ENCODE peak calls at places on chromosomes 4 and X, in ten cellular contexts. U, Y, W, A, J, M, S, K, L and H are unnamed samples.

GRCh38 chrX:139766545-139766983 is 58.6 kb upstream of the MCF2 start:
- DNase-seq in M (peak), Y (no peak), S (no peak), W (no peak), A (no peak), U (no peak), L (no peak), J (no peak), K (no peak), H (no peak)

GRCh38 chr4:139898293-139898692 is 232.7 kb downstream of the MGST2 start:
- DNase-seq in W (no peak), M (no peak), S (no peak), Y (no peak), A (no peak), U (no peak), K (no peak), L (no peak), J (no peak), H (no peak)

GRCh38 chr4:8260656-8261111 is 8.9 kb upstream of the HTRA3 start:
- DNase-seq in S (peak), K (peak), U (no peak), Y (no peak), W (no peak), L (peak), A (no peak), M (no peak), J (no peak), H (peak)

GRCh38 chr4:177546745-177547144 is 104.5 kb upstream of the AGA start:
- DNase-seq in W (no peak), S (no peak), M (no peak), A (no peak), L (no peak), K (no peak), Y (no peak), U (no peak), J (no peak), H (peak)

GRCh38 chrX:10636337-10636736 is 16.0 kb upstream of the MID1 start:
- DNase-seq in W (peak), K (peak), M (no peak), A (no peak), L (peak), Y (no peak), S (peak), J (no peak), U (peak), H (no peak)

GRCh38 chr4:134906404-134907023 is 704.9 kb upstream of the PABPC4L start:
- DNase-seq in U (no peak), Y (no peak), J (no peak), A (no peak), M (no peak), K (peak), W (no peak), S (no peak), L (no peak), H (peak)

GRCh38 chr4:72319596-72319995 is 249.4 kb downstream of the ADAMTS3 start:
- DNase-seq in A (no peak), Y (no peak), S (peak), J (no peak), W (no peak), M (no peak), U (no peak), L (no peak), K (peak), H (peak)

GRCh38 chr4:89000844-89001360 is 56.1 kb downstream of the FAM13A start:
- DNase-seq in W (peak), L (no peak), Y (no peak), J (no peak), S (peak), M (no peak), K (peak), U (no peak), A (no peak), H (peak)

GRCh38 chrX:154323537-154323936 is 27.9 kb downstream of the TKTL1 start:
- DNase-seq in J (no peak), L (no peak), U (no peak), M (no peak), Y (no peak), A (no peak), K (no peak), W (no peak), S (no peak), H (no peak)

GRCh38 chrX:15882704-15883539 is 28.3 kb upstream of the AP1S2 start:
- DNase-seq in Y (no peak), L (no peak), S (peak), W (no peak), U (no peak), A (no peak), J (no peak), M (no peak), K (no peak), H (peak)

GRCh38 chr4:126778348-126778747 is 854.4 kb upstream of the INTU start:
- DNase-seq in K (peak), W (no peak), M (no peak), J (no peak), A (no peak), L (no peak), S (peak), U (no peak), Y (no peak), H (peak)

GRCh38 chrX:66731398-66731797 is 92.5 kb upstream of the EDA2R start:
- DNase-seq in M (no peak), S (peak), A (no peak), L (no peak), K (peak), W (peak), J (no peak), U (no peak), Y (no peak), H (peak)

GRCh38 chr4:143407475-143407874 is 70.8 kb downstream of the GAB1 start:
- DNase-seq in U (no peak), Y (no peak), W (no peak), M (no peak), J (no peak), L (no peak), S (peak), K (no peak), A (no peak), H (no peak)

GRCh38 chr4:9735515-9735914 is 45.9 kb upstream of the DRD5 start:
- DNase-seq in K (no peak), M (no peak), L (no peak), Y (no peak), A (no peak), W (no peak), U (no peak), S (no peak), J (no peak), H (no peak)

GRCh38 chr4:148664636-148665035 is 222.4 kb upstream of the NR3C2 start:
- DNase-seq in J (no peak), M (no peak), L (no peak), Y (no peak), W (no peak), A (no peak), S (no peak), U (no peak), K (no peak), H (no peak)